ENCODE peak calls at places on chromosomes 1 and 21, in five cellular contexts. T is adrenal gland; L is stimulated activated CD4-positive, alpha-beta T cell treated with anti-CD3 and anti-CD28 coated beads, Interleukin-12 subunit alpha, Interleukin-12 subunit beta, amount 100 ng/mL, for 24 hours; S is adipocyte; C is HS-5. B is an unnamed sample.

GRCh38 chr1:8015036-8015808 is 10.9 kb downstream of the ERRFI1 start:
- DNase-seq in T (peak), L (no peak), S (peak), C (peak), B (no peak)

GRCh38 chr1:109579044-109579443 is 30.6 kb downstream of the GNAI3 start:
- DNase-seq in T (no peak), L (no peak), S (no peak), C (no peak), B (no peak)

GRCh38 chr1:92571578-92571977 is 84.9 kb upstream of the GFI1 start:
- DNase-seq in T (no peak), L (no peak), S (no peak), C (no peak), B (no peak)

GRCh38 chr1:162088281-162088969 is 18.9 kb downstream of the NOS1AP start:
- DNase-seq in T (no peak), L (no peak), S (no peak), C (no peak), B (no peak)

GRCh38 chr1:117567435-117567834 is 38.4 kb upstream of the TENT5C start:
- DNase-seq in T (no peak), L (no peak), S (no peak), C (no peak), B (no peak)

GRCh38 chr1:170674239-170674638 is 10.3 kb downstream of the PRRX1 start:
- DNase-seq in T (no peak), L (no peak), S (peak), C (no peak), B (no peak)

GRCh38 chr1:25456502-25456901 is 25.8 kb downstream of the MACO1 start:
- DNase-seq in T (no peak), L (no peak), S (no peak), C (no peak), B (no peak)

GRCh38 chr21:41684381-41685245 is 82.2 kb downstream of the RIPK4 start:
- DNase-seq in T (no peak), L (no peak), S (peak), C (no peak), B (no peak)

GRCh38 chr1:45857101-45857700 is 53.8 kb downstream of the MAST2 start:
- DNase-seq in T (no peak), L (no peak), S (no peak), C (no peak), B (no peak)

GRCh38 chr1:205237526-205238484 is 10.1 kb downstream of the TMCC2 start:
- DNase-seq in T (no peak), L (peak), S (no peak), C (no peak), B (no peak)

GRCh38 chr1:153776352-153776751 is 1.1 kb downstream of the SLC27A3 start:
- DNase-seq in T (peak), L (no peak), S (no peak), C (no peak), B (no peak)

GRCh38 chr1:47592296-47592975 is 154.6 kb downstream of the FOXD2 start:
- DNase-seq in T (no peak), L (no peak), S (no peak), C (no peak), B (no peak)

GRCh38 chr1:166951050-166951449 is 24.3 kb downstream of the ILDR2 start:
- DNase-seq in T (no peak), L (no peak), S (no peak), C (no peak), B (no peak)

GRCh38 chr1:197559244-197559643 is 216.0 kb downstream of the DENND1B start:
- DNase-seq in T (no peak), L (no peak), S (peak), C (no peak), B (no peak)

GRCh38 chr1:46406881-46407608 is 12.9 kb downstream of the FAAH start:
- DNase-seq in T (no peak), L (no peak), S (peak), C (no peak), B (no peak)

GRCh38 chr1:23403038-23403336 is 21.6 kb downstream of the TCEA3 start:
- DNase-seq in T (peak), L (no peak), S (peak), C (peak), B (no peak)

GRCh38 chr1:192539450-192540132 is 36.0 kb upstream of the RGS1 start:
- DNase-seq in T (no peak), L (no peak), S (peak), C (peak), B (no peak)

GRCh38 chr1:86567341-86567740 is 20.5 kb downstream of the CLCA4 start:
- DNase-seq in T (no peak), L (no peak), S (no peak), C (no peak), B (no peak)

GRCh38 chr1:225987491-225988316 is 11.4 kb downstream of the SDE2 start:
- DNase-seq in T (no peak), L (no peak), S (peak), C (no peak), B (no peak)

GRCh38 chr1:53511933-53512806 is 53.0 kb downstream of the DMRTB1 start:
- DNase-seq in T (no peak), L (no peak), S (peak), C (no peak), B (peak)

GRCh38 chr1:89822999-89823628 is 2.3 kb downstream of the LRRC8D start:
- DNase-seq in T (no peak), L (no peak), S (peak), C (no peak), B (no peak)

GRCh38 chr1:58824753-58825389 is 41.0 kb upstream of the JUN start:
- DNase-seq in T (no peak), L (no peak), S (no peak), C (no peak), B (peak)

B was measured in right cardiac atrium.